ENCODE peak calls at places on chromosomes 3 and 15, in nine cellular contexts. Y is astrocyte, W is esophagus squamous epithelium, S is mammary epithelial cell, N is stomach, H is pancreas, L is endothelial cell of umbilical vein, E is MM.1S, J is right atrium auricular region. Z is an unnamed sample. For H3K4me1, the result is how much of the 10 kb centered on the place peaks cover.

GRCh38 chr15:62306851-62307504 is 141.9 kb upstream of the C2CD4B start:
- DNase-seq in H (peak), Y (peak), L (peak), S (peak), N (peak), W (no peak), J (peak), E (peak), Z (peak)

GRCh38 chr15:66884661-66885237 is 180.7 kb upstream of the SMAD3 start:
- DNase-seq in H (no peak), J (no peak), S (no peak), N (no peak), E (no peak), L (no peak), Y (no peak), W (no peak), Z (no peak)

GRCh38 chr3:99232696-99233095 is 331.2 kb upstream of the DCBLD2 start:
- DNase-seq in H (no peak), S (peak), J (no peak), L (no peak), W (no peak), N (no peak), E (no peak), Y (peak), Z (no peak)

GRCh38 chr3:138947303-138948121 is 495 bp downstream of the FOXL2NB start:
- DNase-seq in E (no peak), N (no peak), J (no peak), L (no peak), H (no peak), Y (no peak), W (no peak), S (no peak), Z (no peak)

GRCh38 chr15:40582726-40583246 is 11.3 kb upstream of the KNL1 start:
- DNase-seq in J (no peak), W (no peak), Y (no peak), N (no peak), E (no peak), H (peak), S (peak), L (peak), Z (no peak)

GRCh38 chr15:39934415-39935044 is 615 bp downstream of the EIF2AK4 start:
- DNase-seq in S (peak), H (no peak), J (no peak), E (no peak), L (peak), W (no peak), Y (peak), N (no peak), Z (no peak)

GRCh38 chr15:101651753-101652097 is 456 bp downstream of the TM2D3 start:
- DNase-seq in L (peak), J (no peak), Y (no peak), N (no peak), H (no peak), E (peak), S (peak), W (no peak), Z (no peak)

GRCh38 chr15:61459785-61460707 is 230.9 kb upstream of the RORA start:
- DNase-seq in Y (peak), E (no peak), J (no peak), N (no peak), L (peak), W (no peak), H (no peak), S (peak), Z (peak)

GRCh38 chr15:74716647-74717046 is 8.7 kb downstream of the CYP1A1 start:
- DNase-seq in H (no peak), N (no peak), J (no peak), Y (no peak), L (no peak), S (no peak), W (no peak), E (no peak), Z (no peak)

GRCh38 chr3:127689266-127689860 is 16.6 kb downstream of the ABTB1 start:
- DNase-seq in W (no peak), E (no peak), Y (no peak), L (no peak), H (no peak), S (no peak), J (no peak), N (no peak), Z (peak)

GRCh38 chr3:121096968-121097367 is 189.0 kb downstream of the STXBP5L start:
- DNase-seq in N (no peak), E (no peak), Y (no peak), H (no peak), W (no peak), S (no peak), J (no peak), L (no peak), Z (no peak)

GRCh38 chr15:69758810-69759410 is 306.3 kb downstream of the RPLP1 start:
- DNase-seq in L (peak), S (peak), E (peak), Y (peak), W (peak), N (peak), J (no peak), H (no peak), Z (no peak)

GRCh38 chr3:52159503-52159902 is 5.3 kb upstream of the POC1A start:
- DNase-seq in L (no peak), N (no peak), E (no peak), W (no peak), Y (no peak), S (no peak), H (no peak), J (no peak), Z (no peak)

GRCh38 chr3:20182206-20182605 is 3.8 kb downstream of the SGO1 start:
- DNase-seq in E (no peak), N (peak), S (no peak), W (no peak), J (no peak), H (peak), Y (no peak), L (peak), Z (no peak)

GRCh38 chr3:151345854-151346253 is 16.5 kb upstream of the P2RY13 start:
- DNase-seq in N (no peak), W (no peak), J (no peak), Y (peak), H (no peak), S (peak), L (no peak), E (no peak), Z (no peak)

GRCh38 chr3:25831578-25831977 is 41.7 kb downstream of the OXSM start:
- DNase-seq in Y (peak), L (peak), S (peak), E (peak), W (no peak), J (no peak), N (no peak), H (no peak), Z (no peak)
- TF ChIP-seq CTCF in Y (peak), L (no peak), S (peak), E (peak), W (peak), J (no peak), N (no peak), H (no peak), Z (no peak)

DNA sequence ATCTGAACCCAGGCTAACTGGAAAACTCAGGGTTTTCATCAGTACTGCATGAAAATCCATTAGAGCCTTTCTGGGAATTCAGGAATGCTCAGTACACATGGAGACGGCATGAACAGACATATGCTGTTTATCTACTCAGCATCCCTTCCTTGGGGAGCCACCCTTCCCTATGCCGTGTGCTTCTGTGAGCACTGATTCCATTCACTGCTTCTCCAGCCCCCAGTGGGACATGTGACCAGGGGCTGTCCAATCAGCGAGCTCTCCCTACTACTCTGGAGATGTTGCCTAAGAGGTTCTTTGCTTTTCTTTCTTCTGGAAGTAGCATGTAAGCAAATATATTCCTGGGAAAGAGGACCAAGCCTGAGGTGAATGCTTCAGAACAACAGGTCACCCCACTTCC is 5.6 kb upstream of the PCOLCE2 start:
- DNase-seq in J (no peak), S (no peak), Y (no peak), E (no peak), H (no peak), L (no peak), W (no peak), N (no peak), Z (peak)
- H3K4me1 ChIP-seq in J (under half), S (under half), Y (under half), E (under half), H (under half), L (under half), W (under half), N (under half), Z (under half)

GRCh38 chr3:36906504-36907149 is 38.2 kb downstream of the TRANK1 start:
- DNase-seq in N (no peak), S (peak), J (peak), W (no peak), Y (no peak), L (peak), E (no peak), H (no peak), Z (no peak)
- H3K4me3 ChIP-seq in N (peak), S (no peak), J (no peak), W (no peak), Y (no peak), L (no peak), E (no peak), H (no peak), Z (no peak)

GRCh38 chr3:8452112-8452511 is 49.5 kb upstream of the LMCD1 start:
- DNase-seq in Y (no peak), J (no peak), N (no peak), S (no peak), W (no peak), E (no peak), H (no peak), L (no peak), Z (no peak)

GRCh38 chr3:8451696-8452095 is 49.9 kb upstream of the LMCD1 start:
- DNase-seq in W (no peak), L (peak), H (no peak), J (no peak), E (no peak), N (no peak), Y (peak), S (no peak), Z (no peak)

GRCh38 chr3:8446845-8447244 is 54.8 kb upstream of the LMCD1 start:
- DNase-seq in E (no peak), S (no peak), W (no peak), J (no peak), H (no peak), Y (no peak), L (peak), N (no peak), Z (no peak)

GRCh38 chr3:8453153-8453552 is 48.5 kb upstream of the LMCD1 start:
- DNase-seq in E (no peak), H (no peak), J (no peak), Y (no peak), N (no peak), W (no peak), L (no peak), S (no peak), Z (no peak)

DNA sequence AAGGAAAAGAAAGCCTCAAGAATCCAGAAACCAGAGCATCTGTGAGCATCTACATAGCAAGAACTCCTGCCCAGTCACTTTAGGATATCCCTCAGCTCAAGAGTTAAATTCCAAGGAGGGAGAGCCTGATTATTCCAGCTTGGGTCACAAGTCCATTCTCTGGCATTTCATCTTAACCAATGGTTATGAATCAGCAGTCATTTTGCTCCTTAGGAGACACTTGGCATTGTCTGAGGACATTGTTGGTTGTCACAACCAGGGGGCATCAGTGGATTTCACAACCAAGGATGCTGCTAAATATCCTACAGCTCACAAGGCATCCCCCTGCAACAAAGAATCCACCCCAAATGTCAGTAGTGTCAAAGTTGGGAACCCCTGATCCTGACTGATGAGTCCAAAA is 51.0 kb upstream of the LMCD1 start:
- DNase-seq in H (no peak), E (no peak), L (no peak), W (no peak), N (no peak), Y (peak), J (no peak), S (no peak), Z (no peak)
- TF ChIP-seq CTCF in H (no peak), E (no peak), L (no peak), W (no peak), N (no peak), Y (peak), J (no peak), S (no peak), Z (no peak)